ENCODE peak calls at places on chromosomes 11 and 22, in six cellular contexts. One of them, this sample, is unnamed.

GRCh38 chr11:47837292-47837691 is 10.9 kb downstream of the NUP160 start:
- DNase-seq in upper lobe of right lung: no peak
- DNase-seq in AG04449: no peak
- DNase-seq in cardiac muscle cell: no peak
- DNase-seq in IMR-90: no peak
- DNase-seq in left ventricle myocardium inferior: no peak
- DNase-seq in this sample: no peak

GRCh38 chr11:94721565-94722292 is 46.4 kb upstream of the AMOTL1 start:
- DNase-seq in cardiac muscle cell: no peak
- DNase-seq in IMR-90: no peak
- DNase-seq in left ventricle myocardium inferior: no peak
- DNase-seq in AG04449: no peak
- DNase-seq in upper lobe of right lung: no peak
- DNase-seq in this sample: peak

GRCh38 chr11:33701302-33701701 is 676 bp upstream of the C11orf91 start:
- DNase-seq in IMR-90: peak
- DNase-seq in left ventricle myocardium inferior: no peak
- DNase-seq in upper lobe of right lung: no peak
- DNase-seq in cardiac muscle cell: no peak
- DNase-seq in AG04449: no peak
- DNase-seq in this sample: peak

GRCh38 chr11:71204748-71205664 is 47.4 kb downstream of the SHANK2 start:
- DNase-seq in AG04449: no peak
- DNase-seq in cardiac muscle cell: no peak
- DNase-seq in upper lobe of right lung: no peak
- DNase-seq in left ventricle myocardium inferior: no peak
- DNase-seq in IMR-90: no peak
- DNase-seq in this sample: no peak

GRCh38 chr11:127733552-127733951 is 733.0 kb upstream of the KIRREL3 start:
- DNase-seq in left ventricle myocardium inferior: peak
- DNase-seq in cardiac muscle cell: peak
- DNase-seq in AG04449: no peak
- DNase-seq in IMR-90: no peak
- DNase-seq in upper lobe of right lung: no peak
- DNase-seq in this sample: no peak

GRCh38 chr22:50201191-50202129 is 649 bp downstream of the SELENOO start:
- DNase-seq in IMR-90: no peak
- DNase-seq in cardiac muscle cell: peak
- DNase-seq in left ventricle myocardium inferior: no peak
- DNase-seq in AG04449: no peak
- DNase-seq in upper lobe of right lung: no peak
- DNase-seq in this sample: peak

GRCh38 chr11:10896493-10896892 is 38.6 kb upstream of the ZBED5 start:
- DNase-seq in cardiac muscle cell: no peak
- DNase-seq in left ventricle myocardium inferior: no peak
- DNase-seq in upper lobe of right lung: no peak
- DNase-seq in IMR-90: no peak
- DNase-seq in AG04449: no peak
- DNase-seq in this sample: no peak

GRCh38 chr11:71927813-71928738 is at the start of gene XNDC1N:
- DNase-seq in AG04449: no peak
- DNase-seq in left ventricle myocardium inferior: peak
- DNase-seq in upper lobe of right lung: peak
- DNase-seq in IMR-90: peak
- DNase-seq in cardiac muscle cell: peak
- DNase-seq in this sample: peak

GRCh38 chr22:47276219-47276843 is 513.9 kb downstream of the TBC1D22A start:
- DNase-seq in upper lobe of right lung: peak
- DNase-seq in cardiac muscle cell: no peak
- DNase-seq in AG04449: no peak
- DNase-seq in IMR-90: no peak
- DNase-seq in left ventricle myocardium inferior: no peak
- DNase-seq in this sample: no peak

GRCh38 chr22:42944409-42944808 is 70.5 kb downstream of the PACSIN2 start:
- DNase-seq in IMR-90: no peak
- DNase-seq in cardiac muscle cell: no peak
- DNase-seq in left ventricle myocardium inferior: no peak
- DNase-seq in AG04449: no peak
- DNase-seq in upper lobe of right lung: no peak
- DNase-seq in this sample: no peak

GRCh38 chr22:37032535-37033460 is 13.3 kb downstream of the MPST start:
- DNase-seq in IMR-90: peak
- DNase-seq in cardiac muscle cell: no peak
- DNase-seq in left ventricle myocardium inferior: no peak
- DNase-seq in upper lobe of right lung: peak
- DNase-seq in AG04449: no peak
- DNase-seq in this sample: peak

GRCh38 chr11:47216141-47216798 is 1.5 kb downstream of the DDB2 start:
- DNase-seq in IMR-90: peak
- DNase-seq in left ventricle myocardium inferior: no peak
- DNase-seq in upper lobe of right lung: no peak
- DNase-seq in cardiac muscle cell: peak
- DNase-seq in AG04449: peak
- DNase-seq in this sample: peak

GRCh38 chr11:18404062-18404461 is 8.1 kb upstream of the LDHC start:
- DNase-seq in left ventricle myocardium inferior: no peak
- DNase-seq in AG04449: no peak
- DNase-seq in cardiac muscle cell: no peak
- DNase-seq in upper lobe of right lung: no peak
- DNase-seq in IMR-90: no peak
- DNase-seq in this sample: no peak

GRCh38 chr22:38071421-38072321 is 12.3 kb downstream of the SLC16A8 start:
- DNase-seq in IMR-90: no peak
- DNase-seq in AG04449: no peak
- DNase-seq in upper lobe of right lung: no peak
- DNase-seq in left ventricle myocardium inferior: no peak
- DNase-seq in cardiac muscle cell: no peak
- DNase-seq in this sample: no peak

GRCh38 chr11:103591554-103591953 is 444.9 kb upstream of the DDI1 start:
- DNase-seq in IMR-90: no peak
- DNase-seq in upper lobe of right lung: no peak
- DNase-seq in cardiac muscle cell: no peak
- DNase-seq in AG04449: no peak
- DNase-seq in left ventricle myocardium inferior: no peak
- DNase-seq in this sample: no peak

GRCh38 chr11:106381895-106382294 is 304.4 kb downstream of the AASDHPPT start:
- DNase-seq in upper lobe of right lung: no peak
- DNase-seq in left ventricle myocardium inferior: no peak
- DNase-seq in AG04449: no peak
- DNase-seq in IMR-90: no peak
- DNase-seq in cardiac muscle cell: no peak
- DNase-seq in this sample: peak

GRCh38 chr11:113289341-113290187 is 24.8 kb upstream of the TTC12 start:
- DNase-seq in IMR-90: peak
- DNase-seq in upper lobe of right lung: peak
- DNase-seq in AG04449: no peak
- DNase-seq in left ventricle myocardium inferior: peak
- DNase-seq in cardiac muscle cell: peak
- DNase-seq in this sample: peak

GRCh38 chr11:132772712-132773545 is 759.4 kb downstream of the OPCML start:
- DNase-seq in AG04449: no peak
- DNase-seq in IMR-90: no peak
- DNase-seq in cardiac muscle cell: no peak
- DNase-seq in left ventricle myocardium inferior: no peak
- DNase-seq in upper lobe of right lung: no peak
- DNase-seq in this sample: no peak

GRCh38 chr11:80477178-80477577 is 1036.3 kb upstream of the TENM4 start:
- DNase-seq in left ventricle myocardium inferior: no peak
- DNase-seq in upper lobe of right lung: no peak
- DNase-seq in AG04449: no peak
- DNase-seq in IMR-90: no peak
- DNase-seq in cardiac muscle cell: no peak
- DNase-seq in this sample: no peak

GRCh38 chr11:12170984-12171383 is 60.6 kb downstream of the MICAL2 start:
- DNase-seq in left ventricle myocardium inferior: peak
- DNase-seq in cardiac muscle cell: no peak
- DNase-seq in AG04449: no peak
- DNase-seq in upper lobe of right lung: peak
- DNase-seq in IMR-90: peak
- DNase-seq in this sample: no peak

GRCh38 chr11:35629914-35630313 is 11.7 kb downstream of the FJX1 start:
- DNase-seq in AG04449: peak
- DNase-seq in left ventricle myocardium inferior: no peak
- DNase-seq in IMR-90: peak
- DNase-seq in upper lobe of right lung: no peak
- DNase-seq in cardiac muscle cell: no peak
- DNase-seq in this sample: peak

GRCh38 chr11:79055866-79056632 is 384.8 kb downstream of the TENM4 start:
- DNase-seq in IMR-90: peak
- DNase-seq in upper lobe of right lung: no peak
- DNase-seq in AG04449: peak
- DNase-seq in cardiac muscle cell: no peak
- DNase-seq in left ventricle myocardium inferior: no peak
- DNase-seq in this sample: no peak
- TF ChIP-seq CTCF in IMR-90: no peak
- TF ChIP-seq CTCF in upper lobe of right lung: no peak
- TF ChIP-seq CTCF in AG04449: peak
- TF ChIP-seq CTCF in cardiac muscle cell: peak
- TF ChIP-seq CTCF in left ventricle myocardium inferior: no peak
- TF ChIP-seq CTCF in this sample: peak

DNA sequence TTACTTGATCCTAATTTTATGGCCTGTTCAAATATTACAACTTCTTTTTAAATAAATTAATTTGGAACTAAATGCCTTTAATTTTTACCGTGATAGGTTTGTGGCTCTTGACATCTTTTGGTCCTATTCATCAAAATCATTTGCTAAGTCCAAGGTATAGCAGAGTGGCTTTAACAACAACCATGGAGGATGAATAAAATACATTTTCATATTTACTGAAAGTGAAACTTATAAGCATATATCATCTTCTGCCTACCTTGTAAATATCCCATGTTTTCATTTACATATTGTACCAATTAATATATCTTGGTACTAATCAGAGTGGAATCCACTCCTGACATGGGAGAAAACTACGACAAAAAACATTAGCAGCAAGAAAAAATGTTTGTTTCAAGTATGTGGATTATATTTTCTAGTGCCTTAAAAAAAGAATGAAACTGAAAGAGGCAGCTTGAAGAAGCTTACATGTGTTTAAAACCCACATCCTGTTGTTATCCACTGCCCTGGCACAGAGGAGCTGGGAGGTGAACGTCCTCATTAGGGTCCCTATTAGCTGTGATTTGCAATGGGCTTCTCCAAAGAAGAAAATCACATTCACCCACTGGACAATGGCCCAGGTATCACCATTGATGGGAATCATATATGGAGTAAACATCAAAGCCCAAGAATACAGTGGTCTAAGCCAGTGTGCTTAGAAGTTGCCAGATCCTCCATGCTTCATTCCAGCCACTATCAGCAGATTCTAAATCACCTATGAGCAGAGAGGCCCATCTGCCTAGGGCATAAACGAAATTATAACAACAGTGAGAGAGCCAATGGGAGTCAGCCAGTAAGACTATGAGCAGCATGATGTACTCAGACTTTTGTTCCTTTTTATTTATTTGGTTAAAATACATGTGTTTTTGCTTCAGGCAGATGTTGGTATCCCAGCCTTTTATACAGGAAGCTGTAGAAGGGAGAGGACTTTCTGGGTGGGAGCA is 84.7 kb downstream of the MAML2 start:
- DNase-seq in IMR-90: peak
- DNase-seq in AG04449: no peak
- DNase-seq in cardiac muscle cell: no peak
- DNase-seq in upper lobe of right lung: no peak
- DNase-seq in left ventricle myocardium inferior: no peak
- DNase-seq in this sample: no peak
- H3K4me3 ChIP-seq in IMR-90: no peak
- H3K4me3 ChIP-seq in AG04449: no peak
- H3K4me3 ChIP-seq in cardiac muscle cell: no peak
- H3K4me3 ChIP-seq in upper lobe of right lung: no peak
- H3K4me3 ChIP-seq in left ventricle myocardium inferior: no peak
- H3K4me3 ChIP-seq in this sample: no peak

DNA sequence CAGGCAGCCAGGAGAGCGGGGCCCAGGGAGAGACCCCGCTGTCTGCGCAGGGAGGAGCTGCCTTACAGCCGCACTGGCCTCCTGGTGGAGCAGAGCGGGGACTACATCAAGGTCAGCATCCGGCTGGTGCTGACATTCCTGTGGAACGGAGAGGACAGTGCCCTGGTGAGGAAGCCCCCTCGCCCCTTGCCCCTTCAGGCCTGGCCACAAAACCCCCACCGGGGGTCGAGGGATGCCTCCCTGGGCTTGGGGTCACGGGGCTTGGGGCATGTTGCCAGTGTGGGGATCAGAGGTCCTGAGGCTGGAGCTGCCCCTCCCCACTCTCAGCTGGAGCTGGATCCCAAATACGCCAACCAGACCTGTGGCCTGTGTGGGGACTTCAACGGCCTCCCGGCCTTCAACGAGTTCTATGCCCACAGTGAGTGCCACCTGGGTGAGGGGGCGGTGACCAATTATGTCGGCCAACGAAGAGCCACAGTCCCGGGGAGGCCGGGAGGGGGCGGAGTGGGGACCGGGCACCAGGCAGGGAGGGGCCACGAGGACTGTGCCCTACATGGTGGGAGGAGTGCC is 4.2 kb downstream of the MUC5B start:
- DNase-seq in AG04449: no peak
- DNase-seq in left ventricle myocardium inferior: no peak
- DNase-seq in cardiac muscle cell: no peak
- DNase-seq in upper lobe of right lung: no peak
- DNase-seq in IMR-90: peak
- DNase-seq in this sample: no peak
- TF ChIP-seq CTCF in AG04449: peak
- TF ChIP-seq CTCF in left ventricle myocardium inferior: no peak
- TF ChIP-seq CTCF in cardiac muscle cell: peak
- TF ChIP-seq CTCF in upper lobe of right lung: no peak
- TF ChIP-seq CTCF in IMR-90: peak
- TF ChIP-seq CTCF in this sample: no peak

DNA sequence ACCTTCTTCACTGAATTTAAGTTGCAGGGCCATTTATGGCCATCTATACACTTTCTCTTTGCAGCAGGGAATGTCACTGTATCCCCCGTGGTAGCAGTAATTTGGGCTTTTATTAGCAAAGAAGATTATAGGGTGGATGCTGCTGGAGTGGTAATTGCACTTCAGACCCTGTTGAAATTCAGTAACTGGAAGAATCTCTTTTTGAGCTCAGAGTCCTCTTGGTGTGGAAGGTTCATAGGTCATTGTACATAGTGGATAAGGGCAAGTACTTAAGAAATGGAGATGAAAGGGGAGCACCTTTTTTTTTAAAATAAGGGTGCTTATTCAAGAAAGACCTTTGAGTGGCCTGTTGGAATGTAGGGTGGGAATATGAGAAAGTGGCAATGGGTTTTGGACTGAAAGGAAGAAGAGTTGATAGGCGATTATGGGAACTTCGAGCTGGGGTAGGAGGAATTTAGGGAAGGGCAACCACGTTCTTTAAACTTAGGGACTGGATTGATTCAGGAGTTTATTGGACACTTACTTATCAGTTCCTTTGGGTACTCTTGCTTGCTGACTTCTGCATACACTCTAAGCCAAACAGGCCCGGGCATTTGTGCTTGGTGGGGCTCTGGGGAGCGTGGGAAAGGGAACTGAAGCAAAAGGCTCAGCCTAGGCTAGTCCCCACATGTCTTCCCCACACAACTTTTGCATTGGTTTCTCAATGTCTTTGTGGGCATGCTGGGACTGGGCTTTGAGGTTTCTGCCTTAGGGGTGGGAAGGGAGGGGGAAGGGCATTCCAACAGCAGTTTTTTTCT is 26.5 kb downstream of the CTNND1 start:
- DNase-seq in upper lobe of right lung: no peak
- DNase-seq in AG04449: no peak
- DNase-seq in IMR-90: no peak
- DNase-seq in cardiac muscle cell: no peak
- DNase-seq in left ventricle myocardium inferior: no peak
- DNase-seq in this sample: peak
- H3K4me3 ChIP-seq in upper lobe of right lung: no peak
- H3K4me3 ChIP-seq in AG04449: no peak
- H3K4me3 ChIP-seq in IMR-90: no peak
- H3K4me3 ChIP-seq in cardiac muscle cell: no peak
- H3K4me3 ChIP-seq in left ventricle myocardium inferior: no peak
- H3K4me3 ChIP-seq in this sample: no peak

This sample was measured in epithelial cell of esophagus.